ENCODE peak calls at places on chromosomes 5 and 9, in four cellular contexts. One of them, this sample, is unnamed.

GRCh38 chr5:176778921-176779465 is 31.4 kb upstream of the UNC5A start:
- DNase-seq in GM23338: no peak
- DNase-seq in COR-L47: no peak
- DNase-seq in EH: no peak
- DNase-seq in this sample: no peak

GRCh38 chr5:157059891-157060290 is 975 bp upstream of the HAVCR1 start:
- DNase-seq in GM23338: no peak
- DNase-seq in COR-L47: no peak
- DNase-seq in EH: no peak
- DNase-seq in this sample: no peak

GRCh38 chr5:80761966-80762365 is 107.2 kb upstream of the DHFR start:
- DNase-seq in GM23338: no peak
- DNase-seq in COR-L47: no peak
- DNase-seq in EH: no peak
- DNase-seq in this sample: no peak

GRCh38 chr9:4750021-4750673 is 9.1 kb upstream of the AK3 start:
- DNase-seq in GM23338: peak
- DNase-seq in COR-L47: peak
- DNase-seq in EH: peak
- DNase-seq in this sample: no peak

GRCh38 chr9:96232539-96233241 is 69.3 kb downstream of the HSD17B3 start:
- DNase-seq in GM23338: peak
- DNase-seq in COR-L47: no peak
- DNase-seq in EH: peak
- DNase-seq in this sample: peak

GRCh38 chr5:68371607-68372006 is 156.1 kb downstream of the PIK3R1 start:
- DNase-seq in GM23338: no peak
- DNase-seq in COR-L47: no peak
- DNase-seq in EH: no peak
- DNase-seq in this sample: no peak

GRCh38 chr9:116900543-116900942 is 213.4 kb downstream of the TRIM32 start:
- DNase-seq in GM23338: peak
- DNase-seq in COR-L47: no peak
- DNase-seq in EH: no peak
- DNase-seq in this sample: no peak

GRCh38 chr9:133982971-133983720 is 9.0 kb downstream of the VAV2 start:
- DNase-seq in GM23338: no peak
- DNase-seq in COR-L47: no peak
- DNase-seq in EH: no peak
- DNase-seq in this sample: no peak